ENCODE peak calls at places on chromosomes 3 and 15, in eight cellular contexts. One of them, this sample, is unnamed. For H3K9me3, the result is how much of the 10 kb centered on the place peaks cover.

GRCh38 chr3:25493786-25494185 is 65.7 kb downstream of the RARB start:
- DNase-seq in OCI-LY7: no peak
- DNase-seq in aorta: no peak
- DNase-seq in CD4-positive, CD25-positive, alpha-beta regulatory T cell: no peak
- DNase-seq in CD8-positive, alpha-beta T cell: no peak
- DNase-seq in thoracic aorta: no peak
- DNase-seq in right cardiac atrium: no peak
- DNase-seq in stomach: no peak
- DNase-seq in this sample: no peak

GRCh38 chr3:136708339-136708985 is 43.7 kb downstream of the STAG1 start:
- DNase-seq in CD4-positive, CD25-positive, alpha-beta regulatory T cell: no peak
- DNase-seq in stomach: no peak
- DNase-seq in right cardiac atrium: no peak
- DNase-seq in CD8-positive, alpha-beta T cell: no peak
- DNase-seq in thoracic aorta: no peak
- DNase-seq in aorta: no peak
- DNase-seq in OCI-LY7: no peak
- DNase-seq in this sample: no peak

GRCh38 chr15:98983333-98983732 is 24.3 kb downstream of the PGPEP1L start:
- DNase-seq in OCI-LY7: no peak
- DNase-seq in aorta: peak
- DNase-seq in stomach: peak
- DNase-seq in CD8-positive, alpha-beta T cell: no peak
- DNase-seq in CD4-positive, CD25-positive, alpha-beta regulatory T cell: no peak
- DNase-seq in thoracic aorta: peak
- DNase-seq in right cardiac atrium: no peak
- DNase-seq in this sample: no peak

GRCh38 chr15:94225616-94226015 is 5.7 kb upstream of the MCTP2 start:
- DNase-seq in stomach: no peak
- DNase-seq in CD4-positive, CD25-positive, alpha-beta regulatory T cell: no peak
- DNase-seq in right cardiac atrium: no peak
- DNase-seq in CD8-positive, alpha-beta T cell: no peak
- DNase-seq in OCI-LY7: no peak
- DNase-seq in aorta: no peak
- DNase-seq in thoracic aorta: no peak
- DNase-seq in this sample: no peak

GRCh38 chr3:172104471-172105072 is 65.2 kb downstream of the FNDC3B start:
- DNase-seq in aorta: no peak
- DNase-seq in OCI-LY7: no peak
- DNase-seq in stomach: no peak
- DNase-seq in CD4-positive, CD25-positive, alpha-beta regulatory T cell: no peak
- DNase-seq in CD8-positive, alpha-beta T cell: no peak
- DNase-seq in thoracic aorta: no peak
- DNase-seq in right cardiac atrium: no peak
- DNase-seq in this sample: no peak

GRCh38 chr3:171840484-171840830 is 2.7 kb upstream of the TMEM212 start:
- DNase-seq in stomach: no peak
- DNase-seq in aorta: no peak
- DNase-seq in thoracic aorta: no peak
- DNase-seq in CD4-positive, CD25-positive, alpha-beta regulatory T cell: no peak
- DNase-seq in OCI-LY7: no peak
- DNase-seq in CD8-positive, alpha-beta T cell: no peak
- DNase-seq in right cardiac atrium: no peak
- DNase-seq in this sample: no peak

GRCh38 chr3:189108735-189109134 is 63.0 kb upstream of the TPRG1 start:
- DNase-seq in CD4-positive, CD25-positive, alpha-beta regulatory T cell: no peak
- DNase-seq in right cardiac atrium: no peak
- DNase-seq in aorta: no peak
- DNase-seq in thoracic aorta: no peak
- DNase-seq in CD8-positive, alpha-beta T cell: no peak
- DNase-seq in OCI-LY7: no peak
- DNase-seq in stomach: no peak
- DNase-seq in this sample: no peak

GRCh38 chr3:101936419-101937331 is 87.4 kb downstream of the NFKBIZ start:
- DNase-seq in stomach: no peak
- DNase-seq in thoracic aorta: no peak
- DNase-seq in aorta: no peak
- DNase-seq in OCI-LY7: peak
- DNase-seq in CD8-positive, alpha-beta T cell: no peak
- DNase-seq in CD4-positive, CD25-positive, alpha-beta regulatory T cell: peak
- DNase-seq in right cardiac atrium: no peak
- DNase-seq in this sample: no peak

GRCh38 chr15:31206386-31207174 is 105.1 kb upstream of the TRPM1 start:
- DNase-seq in CD4-positive, CD25-positive, alpha-beta regulatory T cell: no peak
- DNase-seq in stomach: no peak
- DNase-seq in thoracic aorta: no peak
- DNase-seq in aorta: no peak
- DNase-seq in OCI-LY7: no peak
- DNase-seq in CD8-positive, alpha-beta T cell: peak
- DNase-seq in right cardiac atrium: peak
- DNase-seq in this sample: no peak

GRCh38 chr3:67739851-67740250 is 85.4 kb upstream of the SUCLG2 start:
- DNase-seq in CD4-positive, CD25-positive, alpha-beta regulatory T cell: no peak
- DNase-seq in thoracic aorta: no peak
- DNase-seq in CD8-positive, alpha-beta T cell: no peak
- DNase-seq in aorta: no peak
- DNase-seq in OCI-LY7: no peak
- DNase-seq in stomach: no peak
- DNase-seq in right cardiac atrium: no peak
- DNase-seq in this sample: no peak

GRCh38 chr3:123442908-123443307 is 6.0 kb downstream of the ADCY5 start:
- DNase-seq in CD8-positive, alpha-beta T cell: no peak
- DNase-seq in OCI-LY7: no peak
- DNase-seq in right cardiac atrium: no peak
- DNase-seq in thoracic aorta: no peak
- DNase-seq in stomach: no peak
- DNase-seq in CD4-positive, CD25-positive, alpha-beta regulatory T cell: no peak
- DNase-seq in aorta: no peak
- DNase-seq in this sample: no peak

GRCh38 chr15:45136378-45136764 is 6.6 kb downstream of the DUOX1 start:
- DNase-seq in thoracic aorta: no peak
- DNase-seq in stomach: no peak
- DNase-seq in OCI-LY7: peak
- DNase-seq in right cardiac atrium: no peak
- DNase-seq in CD8-positive, alpha-beta T cell: no peak
- DNase-seq in aorta: no peak
- DNase-seq in CD4-positive, CD25-positive, alpha-beta regulatory T cell: no peak
- DNase-seq in this sample: no peak

DNA sequence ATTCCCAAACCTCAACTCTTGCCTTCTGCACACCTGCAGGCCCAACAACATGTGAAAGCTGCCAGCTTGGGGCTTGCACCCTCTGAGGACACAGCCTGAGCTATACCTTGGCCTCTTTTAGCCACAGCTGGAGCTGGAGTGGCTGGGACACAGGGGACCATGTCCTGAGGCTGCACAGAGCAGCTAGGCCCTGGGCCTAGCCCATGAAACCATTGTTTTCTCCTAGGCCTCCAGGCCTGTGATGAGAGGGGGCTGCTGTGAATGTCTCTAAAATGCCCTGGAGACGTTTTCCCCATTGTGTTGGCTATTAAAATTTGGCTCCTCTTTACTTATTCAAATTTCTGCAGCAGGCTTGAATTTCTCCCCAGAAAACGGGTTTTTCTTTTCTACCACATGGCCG is 7.2 kb downstream of the ZKSCAN7 start:
- DNase-seq in OCI-LY7: no peak
- DNase-seq in CD4-positive, CD25-positive, alpha-beta regulatory T cell: no peak
- DNase-seq in thoracic aorta: no peak
- DNase-seq in right cardiac atrium: no peak
- DNase-seq in aorta: no peak
- DNase-seq in stomach: no peak
- DNase-seq in CD8-positive, alpha-beta T cell: no peak
- DNase-seq in this sample: no peak
- H3K9me3 ChIP-seq in OCI-LY7: under half
- H3K9me3 ChIP-seq in CD4-positive, CD25-positive, alpha-beta regulatory T cell: under half
- H3K9me3 ChIP-seq in thoracic aorta: under half
- H3K9me3 ChIP-seq in right cardiac atrium: under half
- H3K9me3 ChIP-seq in aorta: under half
- H3K9me3 ChIP-seq in stomach: under half
- H3K9me3 ChIP-seq in CD8-positive, alpha-beta T cell: under half
- H3K9me3 ChIP-seq in this sample: under half

GRCh38 chr15:29140475-29141172 is 129.0 kb downstream of the NSMCE3 start:
- DNase-seq in thoracic aorta: no peak
- DNase-seq in CD4-positive, CD25-positive, alpha-beta regulatory T cell: no peak
- DNase-seq in CD8-positive, alpha-beta T cell: peak
- DNase-seq in aorta: no peak
- DNase-seq in right cardiac atrium: peak
- DNase-seq in OCI-LY7: no peak
- DNase-seq in stomach: peak
- DNase-seq in this sample: no peak
- H3K9me3 ChIP-seq in thoracic aorta: under half
- H3K9me3 ChIP-seq in CD4-positive, CD25-positive, alpha-beta regulatory T cell: under half
- H3K9me3 ChIP-seq in CD8-positive, alpha-beta T cell: under half
- H3K9me3 ChIP-seq in aorta: under half
- H3K9me3 ChIP-seq in right cardiac atrium: under half
- H3K9me3 ChIP-seq in OCI-LY7: under half
- H3K9me3 ChIP-seq in stomach: under half
- H3K9me3 ChIP-seq in this sample: under half

DNA sequence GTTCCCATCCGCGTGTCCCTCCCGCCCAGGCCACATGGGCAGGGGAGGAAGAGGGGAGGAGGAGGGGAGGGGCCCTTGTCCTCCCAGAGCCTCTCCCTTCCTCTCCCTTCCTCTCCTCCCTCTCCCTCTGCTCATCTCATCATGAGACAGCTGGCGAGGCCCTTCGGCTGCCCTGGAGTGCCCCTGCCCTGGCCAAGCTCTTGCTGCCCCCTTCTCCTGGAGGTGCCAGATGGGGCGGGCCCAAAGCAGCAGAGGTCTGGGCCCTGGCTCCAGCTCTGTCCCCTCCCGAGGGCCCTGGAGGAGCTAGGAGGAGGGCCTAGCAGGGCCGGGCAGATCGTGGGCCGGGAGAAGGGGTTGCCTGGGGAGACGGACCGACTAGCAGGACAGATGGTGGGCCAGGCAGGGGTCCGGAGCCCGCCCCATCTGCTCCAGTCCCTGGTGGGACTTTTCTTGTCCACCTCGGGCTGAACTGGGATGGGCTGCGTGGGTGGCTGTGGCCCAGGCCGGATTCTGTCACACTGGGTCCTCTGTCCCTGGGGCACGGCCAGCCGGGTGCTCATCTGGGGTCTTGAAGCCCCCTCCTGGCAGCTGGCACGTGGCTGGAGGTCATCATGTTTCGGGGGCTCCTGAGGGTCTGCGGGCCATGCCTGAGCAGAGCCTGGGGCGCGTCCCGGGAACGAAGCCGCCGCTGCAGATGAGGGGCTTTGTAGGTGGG is 183.4 kb downstream of the GOLGA6L6 start:
- DNase-seq in right cardiac atrium: peak
- DNase-seq in CD8-positive, alpha-beta T cell: peak
- DNase-seq in CD4-positive, CD25-positive, alpha-beta regulatory T cell: no peak
- DNase-seq in thoracic aorta: no peak
- DNase-seq in stomach: peak
- DNase-seq in aorta: peak
- DNase-seq in OCI-LY7: no peak
- DNase-seq in this sample: no peak
- H3K9me3 ChIP-seq in right cardiac atrium: under half
- H3K9me3 ChIP-seq in CD8-positive, alpha-beta T cell: under half
- H3K9me3 ChIP-seq in CD4-positive, CD25-positive, alpha-beta regulatory T cell: under half
- H3K9me3 ChIP-seq in thoracic aorta: under half
- H3K9me3 ChIP-seq in stomach: under half
- H3K9me3 ChIP-seq in aorta: under half
- H3K9me3 ChIP-seq in OCI-LY7: under half
- H3K9me3 ChIP-seq in this sample: under half

DNA sequence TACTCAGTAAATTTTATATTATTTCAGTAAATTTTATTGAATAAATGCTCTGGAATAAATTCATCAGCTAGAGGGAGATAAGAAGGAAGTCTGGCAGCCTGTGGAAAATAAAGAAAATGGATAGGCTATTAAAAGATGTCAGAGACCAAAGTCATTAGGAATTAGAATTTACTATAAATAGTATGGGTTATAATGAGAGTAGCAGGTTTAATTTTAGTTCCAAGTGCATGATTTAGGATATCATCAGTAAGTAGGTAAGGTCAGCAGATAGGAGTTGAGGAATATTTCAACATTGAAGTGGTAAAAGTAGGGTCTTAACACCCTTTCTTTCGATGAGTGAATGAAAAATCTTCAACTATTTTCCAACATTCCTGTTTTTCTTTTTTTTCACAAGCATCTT is 64.6 kb downstream of the SNRPN start:
- DNase-seq in CD8-positive, alpha-beta T cell: no peak
- DNase-seq in stomach: no peak
- DNase-seq in CD4-positive, CD25-positive, alpha-beta regulatory T cell: no peak
- DNase-seq in right cardiac atrium: no peak
- DNase-seq in aorta: no peak
- DNase-seq in thoracic aorta: no peak
- DNase-seq in OCI-LY7: no peak
- DNase-seq in this sample: no peak
- H3K9me3 ChIP-seq in CD8-positive, alpha-beta T cell: under half
- H3K9me3 ChIP-seq in stomach: half or more
- H3K9me3 ChIP-seq in CD4-positive, CD25-positive, alpha-beta regulatory T cell: half or more
- H3K9me3 ChIP-seq in right cardiac atrium: under half
- H3K9me3 ChIP-seq in aorta: under half
- H3K9me3 ChIP-seq in thoracic aorta: under half
- H3K9me3 ChIP-seq in OCI-LY7: under half
- H3K9me3 ChIP-seq in this sample: under half

DNA sequence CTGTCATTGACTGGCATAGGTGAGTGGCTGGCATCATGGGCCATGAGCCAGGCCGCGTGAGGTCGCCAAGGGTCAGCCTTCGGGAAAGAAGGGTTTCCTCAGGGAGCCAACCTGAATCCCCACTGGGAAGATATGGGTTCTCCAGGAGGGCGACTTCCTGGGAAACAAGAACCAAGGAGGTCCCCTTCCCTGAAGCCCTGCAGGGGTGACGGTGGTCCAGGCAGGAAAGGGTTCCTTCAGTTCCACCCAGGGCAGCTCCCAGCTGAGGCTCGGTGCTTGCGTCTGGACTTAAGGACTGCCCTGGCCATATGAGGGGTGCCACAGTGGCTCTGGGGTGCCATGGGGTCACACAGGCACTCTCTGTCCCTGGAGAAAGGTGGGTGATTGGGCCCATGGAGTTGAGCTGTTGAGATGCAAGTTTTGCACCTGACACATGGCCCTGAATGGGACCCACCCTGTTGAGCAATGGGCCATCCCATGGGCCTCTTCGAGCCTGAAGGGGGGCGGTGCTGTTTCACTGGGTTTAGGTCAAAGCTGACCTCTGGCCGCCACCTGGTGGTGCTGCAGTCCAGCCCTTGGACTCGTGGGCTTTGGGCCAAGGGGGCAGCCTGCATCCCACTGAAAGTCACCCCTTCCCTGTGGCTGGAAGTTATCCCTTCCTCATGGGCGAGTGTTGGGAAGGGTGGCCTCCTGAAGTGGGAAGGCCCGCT is 228.1 kb downstream of the SNRPN start:
- DNase-seq in right cardiac atrium: peak
- DNase-seq in CD4-positive, CD25-positive, alpha-beta regulatory T cell: no peak
- DNase-seq in aorta: peak
- DNase-seq in thoracic aorta: no peak
- DNase-seq in CD8-positive, alpha-beta T cell: peak
- DNase-seq in stomach: no peak
- DNase-seq in OCI-LY7: no peak
- DNase-seq in this sample: peak
- H3K9me3 ChIP-seq in right cardiac atrium: under half
- H3K9me3 ChIP-seq in CD4-positive, CD25-positive, alpha-beta regulatory T cell: under half
- H3K9me3 ChIP-seq in aorta: under half
- H3K9me3 ChIP-seq in thoracic aorta: under half
- H3K9me3 ChIP-seq in CD8-positive, alpha-beta T cell: under half
- H3K9me3 ChIP-seq in stomach: half or more
- H3K9me3 ChIP-seq in OCI-LY7: under half
- H3K9me3 ChIP-seq in this sample: under half

GRCh38 chr3:41936384-41936783 is 25.5 kb downstream of the ULK4 start:
- DNase-seq in right cardiac atrium: no peak
- DNase-seq in stomach: no peak
- DNase-seq in CD4-positive, CD25-positive, alpha-beta regulatory T cell: no peak
- DNase-seq in CD8-positive, alpha-beta T cell: no peak
- DNase-seq in thoracic aorta: no peak
- DNase-seq in OCI-LY7: no peak
- DNase-seq in aorta: no peak
- DNase-seq in this sample: no peak
- H3K9me3 ChIP-seq in right cardiac atrium: under half
- H3K9me3 ChIP-seq in stomach: under half
- H3K9me3 ChIP-seq in CD4-positive, CD25-positive, alpha-beta regulatory T cell: under half
- H3K9me3 ChIP-seq in CD8-positive, alpha-beta T cell: under half
- H3K9me3 ChIP-seq in thoracic aorta: under half
- H3K9me3 ChIP-seq in OCI-LY7: under half
- H3K9me3 ChIP-seq in aorta: under half
- H3K9me3 ChIP-seq in this sample: under half